ENCODE peak calls at places on chromosomes 6 and 20, in four cellular contexts. One of them, this sample, is unnamed.

GRCh38 chr6:43954311-43955131 is 172.7 kb downstream of the MRPL14 start:
- DNase-seq in IMR-90: no peak
- DNase-seq in H9: peak
- DNase-seq in H1: peak
- DNase-seq in this sample: no peak

GRCh38 chr20:674936-675452 is 608 bp downstream of the SCRT2 start:
- DNase-seq in IMR-90: no peak
- DNase-seq in H9: no peak
- DNase-seq in H1: peak
- DNase-seq in this sample: no peak

GRCh38 chr6:31396422-31397152 is 6.8 kb upstream of the MICA start:
- DNase-seq in IMR-90: peak
- DNase-seq in H9: peak
- DNase-seq in H1: peak
- DNase-seq in this sample: peak

GRCh38 chr6:62528894-62529526 is 243.0 kb upstream of the KHDRBS2 start:
- DNase-seq in IMR-90: no peak
- DNase-seq in H9: no peak
- DNase-seq in H1: no peak
- DNase-seq in this sample: no peak

GRCh38 chr6:108561742-108562502 is 1.2 kb downstream of the FOXO3 start:
- DNase-seq in IMR-90: peak
- DNase-seq in H9: peak
- DNase-seq in H1: peak
- DNase-seq in this sample: peak

GRCh38 chr20:38286586-38287502 is 17.1 kb upstream of the BPI start:
- DNase-seq in IMR-90: no peak
- DNase-seq in H9: no peak
- DNase-seq in H1: no peak
- DNase-seq in this sample: no peak

GRCh38 chr6:47669684-47670515 is 28.5 kb upstream of the ADGRF4 start:
- DNase-seq in IMR-90: no peak
- DNase-seq in H9: no peak
- DNase-seq in H1: no peak
- DNase-seq in this sample: peak

GRCh38 chr6:37141291-37142046 is 28.5 kb upstream of the PIM1 start:
- DNase-seq in IMR-90: peak
- DNase-seq in H9: peak
- DNase-seq in H1: no peak
- DNase-seq in this sample: peak

GRCh38 chr6:146358341-146359046 is 185.1 kb upstream of the RAB32 start:
- DNase-seq in IMR-90: no peak
- DNase-seq in H9: no peak
- DNase-seq in H1: no peak
- DNase-seq in this sample: peak

GRCh38 chr6:52547647-52548352 is 29.1 kb downstream of the TRAM2 start:
- DNase-seq in IMR-90: peak
- DNase-seq in H9: no peak
- DNase-seq in H1: no peak
- DNase-seq in this sample: no peak

GRCh38 chr6:135830452-135830851 is 21.0 kb upstream of the PDE7B start:
- DNase-seq in IMR-90: peak
- DNase-seq in H9: no peak
- DNase-seq in H1: no peak
- DNase-seq in this sample: no peak

DNA sequence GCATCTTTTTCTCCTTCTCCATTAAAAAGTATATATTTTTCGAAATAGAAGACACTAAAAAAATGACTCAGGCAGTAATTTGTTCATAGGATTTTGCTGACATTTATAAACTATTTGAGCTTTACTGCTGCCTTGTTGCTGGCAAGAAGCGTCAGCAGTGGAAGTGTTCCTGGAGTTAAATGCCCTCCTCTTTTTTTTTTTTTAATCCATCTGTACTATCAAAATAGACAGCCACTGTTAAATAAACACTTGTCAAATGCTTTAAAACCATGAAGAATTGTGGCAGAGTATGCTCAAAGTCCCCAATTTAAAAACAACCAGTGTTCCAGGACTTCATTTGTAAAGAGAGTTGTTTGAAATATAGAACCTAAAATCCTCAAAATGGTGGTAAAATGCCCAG is 253.8 kb downstream of the NKAIN2 start:
- DNase-seq in IMR-90: no peak
- DNase-seq in H9: no peak
- DNase-seq in H1: no peak
- DNase-seq in this sample: no peak
- H4K5ac ChIP-seq in IMR-90: no peak
- H4K5ac ChIP-seq in H9: no peak
- H4K5ac ChIP-seq in H1: no peak
- H4K5ac ChIP-seq in this sample: no peak

GRCh38 chr20:21100590-21101452 is 5.3 kb downstream of the LINC00237 start:
- DNase-seq in IMR-90: peak
- DNase-seq in H9: peak
- DNase-seq in H1: peak
- DNase-seq in this sample: peak

GRCh38 chr20:21102252-21102609 is 3.9 kb downstream of the LINC00237 start:
- DNase-seq in IMR-90: no peak
- DNase-seq in H9: peak
- DNase-seq in H1: peak
- DNase-seq in this sample: peak

GRCh38 chr20:21101453-21102251 is 4.5 kb downstream of the LINC00237 start:
- DNase-seq in IMR-90: no peak
- DNase-seq in H9: peak
- DNase-seq in H1: peak
- DNase-seq in this sample: peak

GRCh38 chr20:21102691-21103311 is 3.4 kb downstream of the LINC00237 start:
- DNase-seq in IMR-90: peak
- DNase-seq in H9: peak
- DNase-seq in H1: peak
- DNase-seq in this sample: peak

DNA sequence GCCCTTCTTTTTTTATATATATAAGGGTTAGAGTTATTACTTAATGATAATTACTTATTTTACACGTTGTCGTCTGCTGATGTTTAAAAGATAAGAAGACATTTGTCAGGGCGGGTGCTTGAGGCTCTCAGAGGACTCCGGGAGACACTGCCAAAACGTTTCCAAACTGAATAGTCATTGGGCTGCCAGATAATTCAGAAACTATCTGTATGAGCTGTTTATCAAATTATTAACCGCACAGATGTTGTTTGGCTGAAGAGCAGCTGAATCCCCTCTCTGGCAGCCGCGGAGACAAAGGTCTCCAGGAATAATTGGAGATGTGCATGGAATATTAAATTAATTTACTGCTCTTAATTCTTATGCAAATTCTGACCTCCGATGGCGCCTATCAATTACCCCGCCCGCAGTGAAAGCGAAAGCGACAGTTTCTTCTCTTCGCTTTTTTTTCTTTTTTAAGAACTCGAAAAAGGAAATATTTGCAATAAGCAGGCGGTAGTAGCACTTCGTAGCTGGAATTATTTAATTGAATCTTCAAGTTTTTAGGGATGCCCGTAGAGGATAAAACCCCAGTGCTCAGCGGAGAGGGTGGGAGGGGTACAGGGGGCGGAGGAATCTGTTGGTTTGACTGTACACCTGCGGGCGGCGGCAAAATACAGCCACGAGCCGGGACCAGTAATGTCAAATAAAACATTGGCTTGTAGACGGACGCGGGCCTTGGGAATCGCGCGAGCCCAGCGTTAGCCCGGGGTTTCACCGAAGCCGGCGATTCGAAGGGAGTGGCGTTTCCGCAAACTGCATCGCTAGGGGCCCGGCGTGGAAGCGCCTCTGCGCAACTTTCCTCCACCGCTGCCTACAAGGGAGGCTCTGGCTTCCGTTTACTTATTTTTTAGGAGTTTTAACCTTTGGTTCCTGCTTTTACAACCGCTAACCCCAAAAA is 6.2 kb downstream of the LINC00237 start:
- DNase-seq in IMR-90: peak
- DNase-seq in H9: peak
- DNase-seq in H1: peak
- DNase-seq in this sample: peak
- H3K9ac ChIP-seq in IMR-90: no peak
- H3K9ac ChIP-seq in H9: no peak
- H3K9ac ChIP-seq in H1: no peak
- H3K9ac ChIP-seq in this sample: no peak

DNA sequence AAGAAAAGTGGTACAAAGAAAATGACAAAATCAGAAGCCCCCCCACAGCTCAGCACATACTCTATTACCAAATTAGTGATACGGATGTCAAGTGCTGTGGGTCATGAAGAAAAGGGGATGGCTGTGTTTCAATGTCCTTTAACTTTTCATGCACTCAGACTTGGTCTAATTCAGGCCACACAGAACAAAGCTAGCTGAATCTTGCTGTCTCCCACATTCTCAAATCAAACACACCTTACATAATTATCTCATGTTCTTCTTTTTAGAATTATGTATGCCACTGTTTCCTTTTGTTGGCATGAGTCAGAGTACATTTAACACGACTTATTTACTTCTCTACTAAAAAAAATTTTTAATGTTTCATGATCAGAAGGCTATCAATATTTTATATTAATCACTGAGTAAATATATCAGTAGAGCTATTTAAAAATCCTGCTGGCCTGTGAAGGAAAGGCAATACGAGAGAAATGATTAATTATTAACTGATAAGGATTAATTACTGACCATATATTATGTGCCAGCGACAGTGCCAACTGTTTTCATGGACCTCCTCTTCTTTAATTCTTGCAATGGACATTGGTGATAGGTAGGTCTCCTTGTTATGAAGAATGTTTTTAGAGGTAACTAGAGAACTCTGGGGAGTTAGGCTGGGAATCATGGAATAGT is 596.5 kb upstream of the AGPAT4 start:
- DNase-seq in IMR-90: no peak
- DNase-seq in H9: no peak
- DNase-seq in H1: no peak
- DNase-seq in this sample: no peak
- H4K5ac ChIP-seq in IMR-90: no peak
- H4K5ac ChIP-seq in H9: no peak
- H4K5ac ChIP-seq in H1: no peak
- H4K5ac ChIP-seq in this sample: no peak

DNA sequence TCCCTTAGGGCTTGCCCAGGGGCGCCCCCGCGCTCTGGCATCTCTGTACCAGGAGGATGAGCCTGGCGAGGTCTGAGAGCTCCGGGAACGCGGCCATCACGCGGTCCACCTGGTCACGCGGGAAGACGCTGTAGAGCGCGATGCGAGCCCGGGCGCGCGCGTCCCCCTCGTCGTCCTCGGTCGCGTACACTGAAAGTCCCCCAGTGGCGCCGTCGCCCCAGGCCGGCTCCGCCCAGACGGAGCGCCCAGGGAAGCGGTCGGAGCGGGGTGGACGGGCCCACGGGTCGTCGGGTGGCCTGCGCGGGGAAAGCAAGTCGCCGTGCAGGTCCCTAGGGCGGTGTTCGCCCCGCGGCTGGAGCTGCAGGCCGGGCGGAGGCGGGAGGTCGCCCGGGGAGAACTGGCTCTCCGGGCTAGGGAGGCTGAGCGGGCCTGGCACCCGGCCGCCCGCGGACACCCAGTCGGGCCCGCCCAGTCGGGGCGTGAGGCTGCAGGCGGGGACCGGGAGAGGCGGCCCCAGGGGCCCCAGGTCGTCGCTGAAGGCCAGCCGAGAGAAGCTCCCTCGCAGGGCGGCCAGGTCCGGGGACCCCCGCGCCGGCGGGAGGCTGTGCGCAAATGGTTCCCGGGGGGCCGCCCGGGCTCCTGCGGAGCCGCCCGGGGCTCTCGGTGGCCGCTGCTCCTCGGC is 34.0 kb downstream of the ZC3H12D start:
- DNase-seq in IMR-90: no peak
- DNase-seq in H9: no peak
- DNase-seq in H1: peak
- DNase-seq in this sample: no peak
- H3K9ac ChIP-seq in IMR-90: no peak
- H3K9ac ChIP-seq in H9: no peak
- H3K9ac ChIP-seq in H1: no peak
- H3K9ac ChIP-seq in this sample: peak

DNA sequence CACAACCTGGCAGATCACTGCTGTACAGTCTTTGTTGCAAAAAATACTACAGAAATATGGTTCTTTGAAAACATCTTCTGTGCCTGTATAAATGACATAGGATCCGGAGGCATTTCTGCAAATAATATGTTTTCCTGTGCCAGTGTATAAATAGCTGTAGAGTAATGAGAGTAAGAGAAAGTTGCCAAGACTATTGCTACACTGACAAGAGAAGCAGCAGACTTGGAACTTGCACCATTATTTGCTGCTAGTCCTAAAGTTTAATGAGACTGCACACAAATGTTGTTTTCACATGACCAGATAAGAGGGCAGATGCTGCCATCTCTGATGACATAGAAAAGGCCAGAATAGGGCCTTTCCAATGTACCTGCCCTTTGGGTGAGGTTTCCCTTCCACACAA is 50.0 kb upstream of the DTNBP1 start:
- DNase-seq in IMR-90: no peak
- DNase-seq in H9: no peak
- DNase-seq in H1: no peak
- DNase-seq in this sample: no peak
- H4K5ac ChIP-seq in IMR-90: no peak
- H4K5ac ChIP-seq in H9: no peak
- H4K5ac ChIP-seq in H1: no peak
- H4K5ac ChIP-seq in this sample: no peak

GRCh38 chr6:55137925-55138324 is 36.4 kb upstream of the HCRTR2 start:
- DNase-seq in IMR-90: no peak
- DNase-seq in H9: no peak
- DNase-seq in H1: no peak
- DNase-seq in this sample: no peak
- H3K9ac ChIP-seq in IMR-90: no peak
- H3K9ac ChIP-seq in H9: no peak
- H3K9ac ChIP-seq in H1: no peak
- H3K9ac ChIP-seq in this sample: no peak

GRCh38 chr6:142200846-142201628 is 54.0 kb downstream of the VTA1 start:
- DNase-seq in IMR-90: no peak
- DNase-seq in H9: no peak
- DNase-seq in H1: no peak
- DNase-seq in this sample: no peak
- H4K5ac ChIP-seq in IMR-90: no peak
- H4K5ac ChIP-seq in H9: no peak
- H4K5ac ChIP-seq in H1: no peak
- H4K5ac ChIP-seq in this sample: no peak

This sample was measured in mesendoderm.